ENCODE peak calls at places on chromosome 9, in five cellular contexts. One of them, this sample, is unnamed.
A peak's percentile ranks its signal among the peaks of the same experiment; 100 is the strongest.

GRCh38 chr9:126397056-126397455 is 70.4 kb downstream of the MVB12B start:
- DNase-seq in keratinocyte: no peak
- DNase-seq in left ventricle myocardium inferior: no peak
- DNase-seq in CD8-positive, alpha-beta T cell: peak; percentile 78
- DNase-seq in tibial nerve: no peak
- DNase-seq in this sample: no peak

GRCh38 chr9:80968611-80969010 is 720.7 kb downstream of the TLE1 start:
- DNase-seq in CD8-positive, alpha-beta T cell: no peak
- DNase-seq in keratinocyte: no peak
- DNase-seq in tibial nerve: no peak
- DNase-seq in left ventricle myocardium inferior: no peak
- DNase-seq in this sample: no peak

GRCh38 chr9:94681508-94681907 is 42.2 kb upstream of the FBP1 start:
- DNase-seq in CD8-positive, alpha-beta T cell: peak; percentile 56
- DNase-seq in keratinocyte: no peak
- DNase-seq in left ventricle myocardium inferior: peak; percentile 64
- DNase-seq in tibial nerve: peak; percentile 89
- DNase-seq in this sample: no peak

GRCh38 chr9:107539427-107540154 is 50.0 kb upstream of the KLF4 start:
- DNase-seq in left ventricle myocardium inferior: peak; percentile 31
- DNase-seq in tibial nerve: peak; percentile 45
- DNase-seq in keratinocyte: no peak
- DNase-seq in CD8-positive, alpha-beta T cell: no peak
- DNase-seq in this sample: no peak

GRCh38 chr9:114919611-114920010 is 10.8 kb downstream of the TNFSF8 start:
- DNase-seq in CD8-positive, alpha-beta T cell: no peak
- DNase-seq in left ventricle myocardium inferior: no peak
- DNase-seq in keratinocyte: no peak
- DNase-seq in tibial nerve: no peak
- DNase-seq in this sample: no peak

GRCh38 chr9:125884196-125884595 is 137.0 kb downstream of the PBX3 start:
- DNase-seq in CD8-positive, alpha-beta T cell: no peak
- DNase-seq in left ventricle myocardium inferior: no peak
- DNase-seq in tibial nerve: no peak
- DNase-seq in keratinocyte: no peak
- DNase-seq in this sample: no peak

GRCh38 chr9:134055981-134056461 is 11.8 kb downstream of the BRD3 start:
- DNase-seq in left ventricle myocardium inferior: peak; percentile 77
- DNase-seq in tibial nerve: peak; percentile 43
- DNase-seq in keratinocyte: peak; percentile 59
- DNase-seq in CD8-positive, alpha-beta T cell: no peak
- DNase-seq in this sample: no peak

GRCh38 chr9:97419315-97419867 is 7.5 kb downstream of the TDRD7 start:
- DNase-seq in left ventricle myocardium inferior: no peak
- DNase-seq in CD8-positive, alpha-beta T cell: no peak
- DNase-seq in tibial nerve: no peak
- DNase-seq in keratinocyte: no peak
- DNase-seq in this sample: no peak

GRCh38 chr9:112819635-112820496 is 69.3 kb downstream of the SNX30 start:
- DNase-seq in keratinocyte: no peak
- DNase-seq in tibial nerve: peak; percentile 36
- DNase-seq in CD8-positive, alpha-beta T cell: no peak
- DNase-seq in left ventricle myocardium inferior: peak; percentile 39
- DNase-seq in this sample: peak; percentile 12

GRCh38 chr9:93126825-93127368 is 7.2 kb downstream of the NINJ1 start:
- DNase-seq in left ventricle myocardium inferior: peak; percentile 16
- DNase-seq in CD8-positive, alpha-beta T cell: no peak
- DNase-seq in tibial nerve: no peak
- DNase-seq in keratinocyte: no peak
- DNase-seq in this sample: no peak

GRCh38 chr9:93679536-93680444 is 103.4 kb downstream of the PHF2 start:
- DNase-seq in tibial nerve: peak; percentile 4
- DNase-seq in CD8-positive, alpha-beta T cell: no peak
- DNase-seq in keratinocyte: no peak
- DNase-seq in left ventricle myocardium inferior: peak; percentile 10
- DNase-seq in this sample: no peak

GRCh38 chr9:28212979-28213378 is 639.7 kb upstream of the C9orf72 start:
- DNase-seq in tibial nerve: no peak
- DNase-seq in left ventricle myocardium inferior: no peak
- DNase-seq in keratinocyte: peak; percentile 25
- DNase-seq in CD8-positive, alpha-beta T cell: no peak
- DNase-seq in this sample: peak; percentile 8

GRCh38 chr9:95105519-95106287 is 211.8 kb downstream of the FANCC start:
- DNase-seq in CD8-positive, alpha-beta T cell: no peak
- DNase-seq in keratinocyte: peak; percentile 81
- DNase-seq in left ventricle myocardium inferior: no peak
- DNase-seq in tibial nerve: no peak
- DNase-seq in this sample: no peak

GRCh38 chr9:112032733-112033132 is 136.1 kb downstream of the UGCG start:
- DNase-seq in left ventricle myocardium inferior: no peak
- DNase-seq in CD8-positive, alpha-beta T cell: no peak
- DNase-seq in keratinocyte: no peak
- DNase-seq in tibial nerve: no peak
- DNase-seq in this sample: no peak

GRCh38 chr9:14520341-14520740 is 172.9 kb downstream of the ZDHHC21 start:
- DNase-seq in left ventricle myocardium inferior: no peak
- DNase-seq in keratinocyte: no peak
- DNase-seq in tibial nerve: no peak
- DNase-seq in CD8-positive, alpha-beta T cell: no peak
- DNase-seq in this sample: no peak

GRCh38 chr9:7976167-7976755 is 176.7 kb upstream of the DMAC1 start:
- DNase-seq in left ventricle myocardium inferior: no peak
- DNase-seq in CD8-positive, alpha-beta T cell: peak; percentile 40
- DNase-seq in tibial nerve: no peak
- DNase-seq in keratinocyte: no peak
- DNase-seq in this sample: no peak

GRCh38 chr9:26665676-26666075 is 226.9 kb downstream of the CAAP1 start:
- DNase-seq in tibial nerve: no peak
- DNase-seq in CD8-positive, alpha-beta T cell: no peak
- DNase-seq in keratinocyte: no peak
- DNase-seq in left ventricle myocardium inferior: no peak
- DNase-seq in this sample: no peak

GRCh38 chr9:26673276-26673675 is 219.3 kb downstream of the CAAP1 start:
- DNase-seq in keratinocyte: no peak
- DNase-seq in left ventricle myocardium inferior: no peak
- DNase-seq in tibial nerve: no peak
- DNase-seq in CD8-positive, alpha-beta T cell: no peak
- DNase-seq in this sample: no peak

GRCh38 chr9:26667882-26668281 is 224.7 kb downstream of the CAAP1 start:
- DNase-seq in keratinocyte: no peak
- DNase-seq in tibial nerve: no peak
- DNase-seq in CD8-positive, alpha-beta T cell: no peak
- DNase-seq in left ventricle myocardium inferior: no peak
- DNase-seq in this sample: no peak

GRCh38 chr9:26670052-26670640 is 222.5 kb downstream of the CAAP1 start:
- DNase-seq in left ventricle myocardium inferior: no peak
- DNase-seq in CD8-positive, alpha-beta T cell: no peak
- DNase-seq in keratinocyte: no peak
- DNase-seq in tibial nerve: no peak
- DNase-seq in this sample: no peak

DNA sequence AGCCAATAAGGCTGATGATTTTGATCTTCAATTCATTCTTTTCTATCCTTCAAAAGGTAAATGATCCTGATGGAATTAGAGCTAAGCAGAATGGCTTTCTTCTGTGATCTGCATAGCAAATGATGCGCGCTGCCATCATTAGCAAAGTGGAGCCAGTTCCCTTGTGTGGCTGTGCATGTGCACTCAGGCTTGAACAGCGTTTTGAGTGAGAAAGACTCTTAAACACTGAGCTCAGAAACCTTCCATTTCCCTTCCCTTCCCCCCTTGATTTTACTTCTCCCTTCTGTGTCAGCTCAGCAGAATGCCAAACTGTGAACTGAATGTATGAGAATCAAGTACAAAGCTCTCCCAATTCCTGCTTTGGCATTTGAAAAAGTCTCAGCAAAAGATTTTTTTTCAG is 223.0 kb downstream of the CAAP1 start:
- DNase-seq in tibial nerve: no peak
- DNase-seq in keratinocyte: no peak
- DNase-seq in CD8-positive, alpha-beta T cell: no peak
- DNase-seq in left ventricle myocardium inferior: no peak
- DNase-seq in this sample: no peak
- H3K4me1 ChIP-seq in tibial nerve: peaks cover 5% of the 10 kb centered on the region
- H3K4me1 ChIP-seq in keratinocyte: no peaks in the 10 kb centered on the region
- H3K4me1 ChIP-seq in CD8-positive, alpha-beta T cell: no peaks in the 10 kb centered on the region
- H3K4me1 ChIP-seq in left ventricle myocardium inferior: no peaks in the 10 kb centered on the region
- H3K4me1 ChIP-seq in this sample: no peaks in the 10 kb centered on the region

DNA sequence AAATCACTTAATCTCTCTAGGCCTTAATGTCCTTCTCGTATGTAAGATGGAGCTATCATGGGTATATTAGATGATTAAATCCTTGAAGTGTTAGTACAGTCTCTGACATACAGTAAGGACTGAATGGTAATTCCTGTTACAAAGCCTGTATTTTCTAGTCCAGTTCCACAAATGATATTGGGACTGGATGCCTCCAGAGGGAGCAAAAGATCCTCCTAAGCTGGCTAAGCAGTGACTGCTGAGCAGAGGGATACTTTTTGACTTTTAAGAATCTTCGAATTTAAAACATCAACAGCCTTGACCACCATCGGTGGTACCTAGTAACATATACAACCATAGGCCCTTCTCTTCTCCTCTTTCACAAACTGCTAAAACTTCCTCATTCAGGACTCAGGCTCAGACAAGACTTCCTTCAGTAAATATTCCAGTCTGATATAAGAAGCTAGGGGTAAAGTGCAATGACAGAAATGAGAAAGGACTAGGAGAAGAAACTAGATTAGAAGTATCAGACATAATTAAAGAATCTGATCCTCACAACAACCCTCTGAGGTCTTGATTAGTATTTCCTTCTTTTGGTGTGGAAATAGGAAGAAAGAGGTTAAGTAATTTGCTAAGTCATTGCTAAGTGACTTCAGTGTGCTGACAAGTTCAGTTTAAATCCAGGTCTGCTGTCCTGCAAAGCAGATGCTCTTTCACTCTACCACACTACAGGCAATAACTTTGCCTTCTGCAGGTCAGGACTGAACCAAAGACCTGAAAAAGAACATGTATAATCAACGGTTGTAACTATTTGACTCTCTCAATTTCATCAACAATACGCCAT is 13.9 kb downstream of the PTAR1 start:
- DNase-seq in left ventricle myocardium inferior: no peak
- DNase-seq in CD8-positive, alpha-beta T cell: no peak
- DNase-seq in tibial nerve: no peak
- DNase-seq in keratinocyte: no peak
- DNase-seq in this sample: no peak
- TF ChIP-seq CTCF in left ventricle myocardium inferior: peak; percentile 24
- TF ChIP-seq CTCF in CD8-positive, alpha-beta T cell: no peak
- TF ChIP-seq CTCF in tibial nerve: no peak
- TF ChIP-seq CTCF in keratinocyte: no peak
- TF ChIP-seq CTCF in this sample: peak; percentile 17

GRCh38 chr9:137266589-137267453 is 10.7 kb upstream of the TOR4A start:
- DNase-seq in tibial nerve: no peak
- DNase-seq in CD8-positive, alpha-beta T cell: no peak
- DNase-seq in keratinocyte: no peak
- DNase-seq in left ventricle myocardium inferior: no peak
- DNase-seq in this sample: no peak
- H3K36me3 ChIP-seq in tibial nerve: peaks cover 11% of the 10 kb centered on the region
- H3K36me3 ChIP-seq in CD8-positive, alpha-beta T cell: peaks cover 10% of the 10 kb centered on the region
- H3K36me3 ChIP-seq in keratinocyte: peaks cover 34% of the 10 kb centered on the region
- H3K36me3 ChIP-seq in left ventricle myocardium inferior: peaks cover 62% of the 10 kb centered on the region
- H3K36me3 ChIP-seq in this sample: no peaks in the 10 kb centered on the region

GRCh38 chr9:110115868-110116542 is 92.0 kb downstream of the C9orf152 start:
- DNase-seq in left ventricle myocardium inferior: no peak
- DNase-seq in keratinocyte: no peak
- DNase-seq in tibial nerve: no peak
- DNase-seq in CD8-positive, alpha-beta T cell: no peak
- DNase-seq in this sample: no peak

GRCh38 chr9:110115341-110115820 is 92.6 kb downstream of the C9orf152 start:
- DNase-seq in keratinocyte: no peak
- DNase-seq in tibial nerve: no peak
- DNase-seq in left ventricle myocardium inferior: peak; percentile 48
- DNase-seq in CD8-positive, alpha-beta T cell: no peak
- DNase-seq in this sample: no peak

GRCh38 chr9:110114086-110114887 is 93.7 kb downstream of the C9orf152 start:
- DNase-seq in CD8-positive, alpha-beta T cell: no peak
- DNase-seq in keratinocyte: no peak
- DNase-seq in left ventricle myocardium inferior: no peak
- DNase-seq in tibial nerve: no peak
- DNase-seq in this sample: no peak

GRCh38 chr9:110116543-110116885 is 91.4 kb downstream of the C9orf152 start:
- DNase-seq in tibial nerve: no peak
- DNase-seq in left ventricle myocardium inferior: no peak
- DNase-seq in CD8-positive, alpha-beta T cell: no peak
- DNase-seq in keratinocyte: no peak
- DNase-seq in this sample: no peak

DNA sequence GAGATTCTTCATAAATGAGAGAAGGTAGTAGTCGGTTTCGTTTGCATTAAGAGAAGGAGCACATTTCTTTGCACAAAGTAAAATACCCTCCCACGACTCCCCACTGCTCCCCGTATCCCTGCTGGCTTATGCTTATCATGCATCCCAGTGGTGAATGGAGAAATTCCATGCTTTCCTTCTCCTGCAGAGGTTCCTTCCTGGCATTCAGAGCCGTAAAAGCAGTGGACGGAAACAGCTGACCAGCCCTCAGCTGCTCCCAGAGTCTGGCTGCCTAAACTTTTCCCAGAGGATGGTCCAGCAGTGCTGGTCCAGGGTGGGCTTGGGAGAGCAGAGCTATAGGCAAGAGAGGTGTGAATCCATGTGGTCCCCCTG is 93.1 kb downstream of the C9orf152 start:
- DNase-seq in left ventricle myocardium inferior: peak; percentile 21
- DNase-seq in CD8-positive, alpha-beta T cell: no peak
- DNase-seq in keratinocyte: no peak
- DNase-seq in tibial nerve: no peak
- DNase-seq in this sample: no peak
- H3K4me1 ChIP-seq in left ventricle myocardium inferior: peaks cover 78% of the 10 kb centered on the region
- H3K4me1 ChIP-seq in CD8-positive, alpha-beta T cell: no peaks in the 10 kb centered on the region
- H3K4me1 ChIP-seq in keratinocyte: peaks cover 29% of the 10 kb centered on the region
- H3K4me1 ChIP-seq in tibial nerve: peaks cover 16% of the 10 kb centered on the region
- H3K4me1 ChIP-seq in this sample: no peaks in the 10 kb centered on the region

GRCh38 chr9:70761139-70761538 is 346.7 kb upstream of the KLF9 start:
- DNase-seq in keratinocyte: no peak
- DNase-seq in left ventricle myocardium inferior: no peak
- DNase-seq in tibial nerve: no peak
- DNase-seq in CD8-positive, alpha-beta T cell: no peak
- DNase-seq in this sample: no peak

GRCh38 chr9:70765935-70766334 is 351.5 kb upstream of the KLF9 start:
- DNase-seq in keratinocyte: no peak
- DNase-seq in left ventricle myocardium inferior: no peak
- DNase-seq in CD8-positive, alpha-beta T cell: no peak
- DNase-seq in tibial nerve: no peak
- DNase-seq in this sample: no peak

DNA sequence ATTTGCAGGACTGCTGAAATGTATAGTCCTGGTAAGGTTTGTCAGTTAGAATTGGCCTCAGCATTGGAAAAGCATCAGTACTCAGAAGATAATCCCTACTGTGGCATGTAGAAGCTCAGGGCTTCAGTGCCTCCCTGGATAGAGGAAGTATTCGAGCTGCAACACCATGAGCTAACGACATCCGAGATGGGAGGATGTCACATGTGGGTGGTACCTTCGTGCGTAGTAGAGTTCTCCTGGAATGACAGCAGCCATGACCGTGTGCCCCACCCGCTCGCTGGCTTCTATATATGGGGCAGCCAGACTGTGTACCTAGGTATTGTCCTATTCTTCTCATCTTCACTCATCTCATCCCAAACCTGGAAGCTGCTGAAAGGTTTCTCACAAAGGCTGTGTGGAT is 345.8 kb upstream of the KLF9 start:
- DNase-seq in keratinocyte: no peak
- DNase-seq in left ventricle myocardium inferior: no peak
- DNase-seq in CD8-positive, alpha-beta T cell: no peak
- DNase-seq in tibial nerve: no peak
- DNase-seq in this sample: no peak
- TF ChIP-seq CTCF in keratinocyte: no peak
- TF ChIP-seq CTCF in left ventricle myocardium inferior: no peak
- TF ChIP-seq CTCF in CD8-positive, alpha-beta T cell: no peak
- TF ChIP-seq CTCF in tibial nerve: no peak
- TF ChIP-seq CTCF in this sample: no peak

This sample was measured in Panc1.